ENCODE peak calls at places on chromosome X, in seven cellular contexts. X is uterus; L is neural progenitor cell; E is A673; W is CD8-positive, alpha-beta memory T cell; K is psoas muscle; S is mammary epithelial cell. Q is an unnamed sample. For H3K9me3, the result is how much of the 10 kb centered on the place peaks cover.

GRCh38 chrX:121135488-121136207 is 88.2 kb downstream of the GLUD2 start:
- DNase-seq in X (no peak), L (no peak), E (no peak), W (no peak), K (no peak), S (no peak), Q (no peak)

GRCh38 chrX:133776072-133776471 is 209.3 kb downstream of the GPC3 start:
- DNase-seq in X (no peak), L (peak), E (peak), W (peak), K (no peak), S (no peak), Q (peak)

GRCh38 chrX:130179579-130180215 is 7.9 kb downstream of the RAB33A start:
- DNase-seq in X (no peak), L (no peak), E (peak), W (no peak), K (no peak), S (no peak), Q (no peak)

GRCh38 chrX:28398352-28398751 is 188.9 kb upstream of the IL1RAPL1 start:
- DNase-seq in X (no peak), L (no peak), E (no peak), W (no peak), K (no peak), S (no peak), Q (no peak)

GRCh38 chrX:150765237-150765636 is 72.0 kb downstream of the MTMR1 start:
- DNase-seq in X (no peak), L (no peak), E (no peak), W (no peak), K (no peak), S (no peak), Q (no peak)

GRCh38 chrX:136879001-136879667 is 1.4 kb downstream of the RBMX start:
- DNase-seq in X (no peak), L (no peak), E (no peak), W (no peak), K (no peak), S (peak), Q (no peak)

GRCh38 chrX:34300871-34301270 is 168.8 kb upstream of the FAM47A start:
- DNase-seq in X (no peak), L (peak), E (peak), W (no peak), K (no peak), S (peak), Q (no peak)

GRCh38 chrX:148929686-148930085 is 429.3 kb downstream of the AFF2 start:
- DNase-seq in X (no peak), L (no peak), E (no peak), W (no peak), K (no peak), S (peak), Q (no peak)

GRCh38 chrX:104045642-104046041 is 5.9 kb downstream of the H2BW2 start:
- DNase-seq in X (no peak), L (no peak), E (no peak), W (no peak), K (no peak), S (no peak), Q (no peak)

DNA sequence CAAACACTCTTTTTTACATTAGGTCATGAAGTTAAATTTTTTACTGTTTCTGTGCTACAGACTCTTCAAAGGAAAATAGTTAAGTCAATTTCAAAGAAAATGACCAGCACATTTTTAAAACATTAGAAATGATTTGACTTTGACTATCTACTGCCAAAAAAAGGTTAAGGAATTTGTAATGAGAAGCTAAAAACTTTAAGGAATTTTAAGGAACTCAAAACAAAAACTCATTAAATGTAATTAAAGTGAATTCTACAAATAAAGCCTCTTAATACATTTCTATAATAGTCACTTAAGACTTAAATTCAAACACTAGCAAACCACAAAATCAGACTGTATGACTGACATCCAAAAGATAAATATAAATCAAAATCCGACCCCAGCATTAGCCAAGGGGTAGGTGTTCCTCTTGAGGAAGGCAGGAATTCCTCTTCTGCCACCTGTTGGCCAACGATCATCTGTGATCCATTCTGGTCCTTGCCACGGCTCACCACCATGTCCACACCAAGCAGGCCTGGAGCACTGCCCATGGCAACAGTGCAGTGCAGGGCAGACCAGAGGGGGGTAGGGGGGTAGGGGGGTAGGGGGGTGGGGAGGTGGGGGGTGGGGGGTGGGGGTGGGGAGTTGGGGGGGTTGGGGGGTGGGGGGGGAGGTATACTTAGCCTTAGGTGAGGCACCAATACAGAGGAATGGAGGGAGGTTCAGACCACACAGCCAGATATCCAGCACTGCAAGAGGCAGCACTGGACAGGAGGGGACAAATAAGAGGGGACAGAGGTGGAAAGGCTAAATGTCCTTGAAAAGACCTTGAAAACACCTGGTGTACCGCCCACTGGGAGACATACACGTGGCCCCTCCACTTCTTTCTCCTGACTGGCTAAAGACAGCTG is 287.4 kb downstream of the CHIC1 start:
- DNase-seq in X (peak), L (peak), E (peak), W (no peak), K (peak), S (peak), Q (no peak)
- H3K9me3 ChIP-seq in X (under half), L (under half), E (under half), W (under half), K (under half), S (under half), Q (under half)

GRCh38 chrX:146154191-146154590 is 336.6 kb downstream of the SLITRK2 start:
- DNase-seq in X (no peak), L (no peak), E (no peak), W (no peak), K (no peak), S (no peak), Q (no peak)
- H3K9me3 ChIP-seq in X (under half), L (under half), E (under half), W (under half), K (under half), S (under half), Q (under half)

GRCh38 chrX:78652971-78653822 is 5.9 kb downstream of the RTL3 start:
- DNase-seq in X (no peak), L (no peak), E (peak), W (no peak), K (no peak), S (peak), Q (no peak)

GRCh38 chrX:78655642-78656041 is 3.5 kb downstream of the RTL3 start:
- DNase-seq in X (no peak), L (no peak), E (no peak), W (no peak), K (no peak), S (no peak), Q (no peak)

GRCh38 chrX:78659955-78660354 is 827 bp upstream of the RTL3 start:
- DNase-seq in X (no peak), L (no peak), E (no peak), W (no peak), K (no peak), S (no peak), Q (no peak)

GRCh38 chrX:78658851-78659744 is at the start of gene RTL3:
- DNase-seq in X (no peak), L (no peak), E (no peak), W (no peak), K (no peak), S (peak), Q (no peak)
- H3K9me3 ChIP-seq in X (under half), L (under half), E (under half), W (under half), K (under half), S (under half), Q (under half)

DNA sequence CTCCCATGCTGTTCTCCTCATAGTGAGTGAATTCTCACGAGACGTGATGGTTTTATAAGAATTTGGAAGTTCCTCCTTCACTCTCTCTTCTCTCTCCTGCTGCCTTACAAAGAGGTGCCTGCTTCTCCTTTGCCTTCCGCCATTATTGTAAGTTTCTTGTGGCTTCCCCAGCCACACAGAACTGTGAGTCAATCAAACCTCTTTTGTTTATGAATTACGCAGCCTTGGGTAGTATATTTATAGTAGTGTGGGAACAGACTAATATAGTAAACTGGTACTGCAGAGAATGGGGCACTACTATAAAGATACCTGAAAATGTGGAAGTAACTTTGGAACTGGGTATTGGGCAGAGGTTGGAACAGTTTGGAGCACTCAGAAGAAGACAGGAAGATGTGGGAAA is 7.8 kb upstream of the CTAG2 start:
- DNase-seq in X (no peak), L (no peak), E (no peak), W (no peak), K (no peak), S (no peak), Q (no peak)
- H3K9me3 ChIP-seq in X (under half), L (under half), E (under half), W (under half), K (under half), S (under half), Q (under half)

GRCh38 chrX:144840616-144841015 is 406.7 kb upstream of the SPANXN1 start:
- DNase-seq in X (no peak), L (no peak), E (no peak), W (no peak), K (no peak), S (peak), Q (no peak)
- H3K9me3 ChIP-seq in X (under half), L (under half), E (under half), W (under half), K (under half), S (under half), Q (under half)

GRCh38 chrX:145865082-145865481 is 47.5 kb downstream of the SLITRK2 start:
- DNase-seq in X (no peak), L (no peak), E (no peak), W (no peak), K (no peak), S (no peak), Q (no peak)
- H3K9me3 ChIP-seq in X (under half), L (under half), E (under half), W (under half), K (under half), S (under half), Q (under half)

GRCh38 chrX:55487143-55487542 is 2.5 kb downstream of the USP51 start:
- DNase-seq in X (no peak), L (no peak), E (no peak), W (no peak), K (no peak), S (no peak), Q (no peak)

GRCh38 chrX:55488268-55488558 is 1.4 kb downstream of the USP51 start:
- DNase-seq in X (no peak), L (no peak), E (no peak), W (no peak), K (no peak), S (no peak), Q (no peak)

GRCh38 chrX:55488559-55489314 is 911 bp downstream of the USP51 start:
- DNase-seq in X (peak), L (peak), E (peak), W (peak), K (peak), S (no peak), Q (peak)

GRCh38 chrX:55486736-55487135 is 2.9 kb downstream of the USP51 start:
- DNase-seq in X (no peak), L (no peak), E (no peak), W (no peak), K (no peak), S (peak), Q (no peak)

DNA sequence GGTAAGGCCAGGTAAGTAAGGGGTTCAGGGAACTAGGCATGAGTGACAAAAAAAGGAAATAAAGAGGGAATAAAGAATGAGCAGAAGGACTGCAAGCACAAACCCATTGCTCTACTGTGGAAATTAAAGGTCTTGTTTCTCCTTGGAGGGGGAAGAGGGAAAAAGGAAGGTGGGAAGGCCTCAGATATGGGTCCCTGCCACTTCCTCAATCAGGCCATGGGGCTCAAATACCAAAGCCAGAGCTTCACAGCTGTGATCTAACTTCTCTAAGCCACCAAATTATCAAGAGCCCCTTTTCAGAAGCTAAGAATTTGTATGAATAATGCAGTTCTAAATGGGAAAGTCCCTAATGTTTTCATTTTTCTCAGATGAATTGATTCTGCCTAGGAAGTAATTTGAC is 4.7 kb downstream of the USP51 start:
- DNase-seq in X (no peak), L (no peak), E (no peak), W (no peak), K (no peak), S (no peak), Q (no peak)
- H3K9me3 ChIP-seq in X (under half), L (under half), E (under half), W (under half), K (under half), S (under half), Q (under half)

Q was measured in T-helper 17 cell.